ENCODE peak calls at places on chromosome 7, in four cellular contexts. E, M, L and Q are unnamed samples.

GRCh38 chr7:4472739-4473138 is 209.4 kb upstream of the FOXK1 start:
- DNase-seq in M (no peak), E (no peak), L (no peak), Q (no peak)

GRCh38 chr7:112997831-112998230 is 88.8 kb downstream of the GPR85 start:
- DNase-seq in E (no peak), M (no peak), L (peak), Q (no peak)

GRCh38 chr7:143375298-143376034 is 5.7 kb upstream of the ZYX start:
- DNase-seq in L (no peak), E (no peak), M (no peak), Q (no peak)

GRCh38 chr7:139422126-139422525 is 61.3 kb downstream of the KLRG2 start:
- DNase-seq in L (no peak), M (peak), E (no peak), Q (no peak)

GRCh38 chr7:14902589-14902963 is at the start of gene DGKB:
- DNase-seq in E (no peak), M (no peak), L (no peak), Q (peak)

GRCh38 chr7:38410056-38410455 is 136.6 kb upstream of the TARP start:
- DNase-seq in L (no peak), M (no peak), E (no peak), Q (no peak)

GRCh38 chr7:44395067-44395466 is 69.7 kb upstream of the CAMK2B start:
- DNase-seq in M (no peak), E (no peak), L (no peak), Q (no peak)

GRCh38 chr7:30159698-30160143 is 24.9 kb downstream of the MTURN start:
- DNase-seq in M (peak), L (peak), E (peak), Q (peak)

GRCh38 chr7:45921699-45922519 is 837 bp upstream of the IGFBP3 start:
- DNase-seq in E (peak), L (peak), M (no peak), Q (peak)

GRCh38 chr7:66877577-66878300 is 43.3 kb upstream of the TMEM248 start:
- DNase-seq in L (no peak), E (no peak), M (no peak), Q (peak)

GRCh38 chr7:41085244-41085643 is 617.6 kb downstream of the INHBA start:
- DNase-seq in L (no peak), M (no peak), E (no peak), Q (peak)

DNA sequence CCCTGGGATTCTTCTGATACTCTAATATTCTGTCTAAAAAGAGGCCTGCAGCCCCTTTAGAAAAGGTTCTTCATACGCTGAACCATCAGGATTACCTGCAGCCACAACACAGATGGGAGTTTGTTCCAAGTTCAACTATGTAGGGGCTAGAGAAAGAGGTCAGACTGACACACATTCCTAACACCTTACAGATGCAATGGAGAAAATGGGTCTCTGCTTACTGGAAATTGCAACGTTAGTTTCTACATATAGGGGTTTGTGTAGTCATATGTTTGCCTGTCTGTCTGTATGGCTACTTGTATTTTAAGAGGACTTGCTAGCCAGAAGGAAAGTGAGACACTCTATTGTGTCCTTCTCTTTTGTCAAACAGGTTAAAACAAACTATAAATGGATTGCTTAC is 618.5 kb downstream of the INHBA start:
- DNase-seq in L (no peak), E (no peak), M (no peak), Q (no peak)
- TF ChIP-seq MAFK in L (no peak), E (no peak), M (no peak), Q (no peak)

GRCh38 chr7:214410-215212 is 22.2 kb downstream of the FAM20C start:
- DNase-seq in E (peak), M (no peak), L (no peak), Q (peak)
- TF ChIP-seq MAFK in E (no peak), M (no peak), L (no peak), Q (no peak)

GRCh38 chr7:95549818-95550529 is 46.3 kb downstream of the PDK4 start:
- DNase-seq in E (peak), L (no peak), M (peak), Q (peak)
- TF ChIP-seq MAFK in E (no peak), L (no peak), M (no peak), Q (no peak)

DNA sequence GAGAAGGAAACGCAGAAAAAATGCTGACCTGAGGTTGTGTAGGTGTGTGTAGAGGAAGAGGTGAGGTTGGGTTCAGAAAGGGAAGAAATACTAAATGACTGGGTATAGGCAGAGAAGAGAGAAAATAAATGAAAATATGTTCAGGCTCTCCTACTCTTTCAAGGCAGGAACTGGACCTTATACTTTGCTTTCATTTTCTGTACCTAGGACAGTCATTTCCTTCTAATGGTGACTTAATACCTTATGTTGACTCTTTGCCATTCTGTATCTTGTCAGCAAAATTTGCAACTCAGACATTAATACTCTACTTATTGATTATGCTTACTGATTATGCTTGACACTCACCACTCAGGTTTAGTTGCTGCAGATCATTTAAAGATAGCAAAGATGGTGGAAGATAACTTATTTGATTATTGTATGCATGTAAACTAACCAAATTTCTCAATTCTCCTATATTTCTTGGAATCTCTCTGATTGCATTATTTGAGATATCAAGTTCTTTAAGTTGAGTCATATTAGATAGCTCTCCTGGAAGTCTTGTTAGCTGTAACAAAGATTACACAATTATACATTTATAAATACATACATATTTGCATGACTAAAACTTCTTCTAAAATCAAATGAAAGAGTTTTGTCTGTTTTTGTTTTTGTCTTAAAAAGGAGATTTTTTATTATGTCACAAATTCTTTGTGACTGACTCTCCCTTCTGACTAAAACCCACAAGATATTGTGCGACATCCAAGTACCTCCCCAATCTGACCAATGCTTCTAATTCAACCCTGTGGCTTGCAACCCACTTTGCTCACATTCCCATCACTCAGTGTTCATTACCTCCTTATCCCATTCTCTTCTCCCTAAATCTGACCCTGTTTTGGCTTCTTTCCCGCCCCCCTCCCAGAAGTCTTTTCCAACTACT is 20.0 kb downstream of the LRRD1 start:
- DNase-seq in E (no peak), L (no peak), M (no peak), Q (peak)
- TF ChIP-seq MAFK in E (no peak), L (peak), M (no peak), Q (peak)

GRCh38 chr7:1639071-1639470 is 31.0 kb upstream of the ELFN1 start:
- DNase-seq in M (no peak), E (no peak), L (no peak), Q (no peak)

GRCh38 chr7:1637155-1637554 is 32.9 kb upstream of the ELFN1 start:
- DNase-seq in E (no peak), L (no peak), M (no peak), Q (no peak)

GRCh38 chr7:1640376-1641172 is 29.5 kb upstream of the ELFN1 start:
- DNase-seq in E (peak), M (peak), L (no peak), Q (no peak)

GRCh38 chr7:1639578-1640175 is 30.4 kb upstream of the ELFN1 start:
- DNase-seq in M (no peak), L (no peak), E (no peak), Q (no peak)

DNA sequence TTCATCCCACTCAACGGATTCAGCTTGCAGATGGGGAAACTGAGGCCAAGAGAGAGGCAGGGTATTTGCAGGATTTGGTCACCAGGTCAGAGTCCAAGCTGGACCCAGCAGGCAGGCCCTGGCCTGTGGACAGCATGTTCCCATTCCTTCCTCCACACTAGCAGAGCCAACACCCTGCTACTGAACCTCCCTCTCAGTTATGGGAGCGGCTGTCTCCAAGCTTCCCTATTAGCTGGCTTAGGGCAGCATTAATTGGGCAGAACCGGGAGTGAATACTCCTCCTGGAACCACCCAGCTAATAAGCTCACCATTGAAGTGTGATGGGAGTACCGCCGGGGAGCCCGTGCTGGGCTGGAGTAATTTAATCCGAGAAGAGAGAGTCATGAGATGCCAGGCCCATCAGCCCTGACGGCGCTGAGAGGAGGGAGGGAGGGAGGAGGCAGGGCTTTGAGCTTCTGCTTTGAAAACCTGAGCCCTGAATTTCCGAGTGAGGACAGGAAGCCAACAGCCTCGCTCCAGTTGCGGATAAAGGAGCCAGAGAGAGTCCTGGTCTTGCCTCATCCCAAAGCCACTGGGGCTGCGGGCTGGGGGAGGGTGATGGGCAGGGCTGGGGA is 31.9 kb upstream of the ELFN1 start:
- DNase-seq in M (no peak), E (no peak), L (no peak), Q (no peak)
- TF ChIP-seq MAFK in M (no peak), E (no peak), L (no peak), Q (no peak)